ENCODE peak calls at places on chromosomes 11 and 22, in eight cellular contexts. Q, V, D, T, X, U, N and Y are unnamed samples.

GRCh38 chr11:72364754-72365153 is 69.6 kb downstream of the CLPB start:
- DNase-seq in Q (no peak), X (no peak), U (no peak), V (no peak), T (no peak), D (no peak), N (no peak), Y (no peak)

GRCh38 chr11:490186-490929 is 16.7 kb downstream of the RNH1 start:
- DNase-seq in V (no peak), X (no peak), N (no peak), D (no peak), T (no peak), U (no peak), Q (no peak), Y (no peak)

GRCh38 chr11:134949121-134949591 is 537.1 kb upstream of the B3GAT1 start:
- DNase-seq in Q (no peak), U (no peak), D (no peak), X (peak), T (no peak), N (no peak), V (peak), Y (peak)

GRCh38 chr22:45878051-45878764 is 98.8 kb downstream of the WNT7B start:
- DNase-seq in D (no peak), U (no peak), T (peak), Q (no peak), N (no peak), V (no peak), X (no peak), Y (no peak)

GRCh38 chr11:72812968-72813739 is 1.1 kb upstream of the ATG16L2 start:
- DNase-seq in V (peak), T (no peak), U (peak), N (peak), Q (no peak), X (no peak), D (no peak), Y (peak)

GRCh38 chr22:44965171-44965570 is 44.6 kb downstream of the PHF21B start:
- DNase-seq in T (no peak), N (no peak), D (no peak), U (no peak), X (no peak), Q (no peak), V (no peak), Y (no peak)

GRCh38 chr11:67252831-67253239 is 13.4 kb upstream of the GRK2 start:
- DNase-seq in D (peak), T (no peak), N (peak), V (peak), X (no peak), U (no peak), Q (no peak), Y (no peak)

GRCh38 chr11:117808768-117809167 is 11.8 kb upstream of the DSCAML1 start:
- DNase-seq in Q (no peak), V (no peak), D (no peak), X (no peak), N (peak), U (no peak), T (no peak), Y (no peak)

GRCh38 chr11:96254854-96255253 is 88.1 kb downstream of the MAML2 start:
- DNase-seq in Q (no peak), U (no peak), N (no peak), V (no peak), T (no peak), D (no peak), X (no peak), Y (no peak)

GRCh38 chr11:118908931-118909618 is 16.7 kb downstream of the BCL9L start:
- DNase-seq in N (peak), U (no peak), X (no peak), V (peak), T (peak), Q (no peak), D (no peak), Y (peak)

GRCh38 chr11:76700177-76701100 is 29.9 kb upstream of the LRRC32 start:
- DNase-seq in V (peak), T (no peak), U (no peak), Q (no peak), D (no peak), X (peak), N (peak), Y (peak)

GRCh38 chr11:126162286-126163030 is 49.0 kb downstream of the RPUSD4 start:
- DNase-seq in N (no peak), X (no peak), V (no peak), Q (no peak), U (no peak), T (no peak), D (no peak), Y (no peak)

GRCh38 chr22:46002757-46003270 is 25.9 kb upstream of the WNT7B start:
- DNase-seq in U (no peak), T (peak), Q (no peak), N (no peak), X (no peak), D (no peak), V (peak), Y (peak)

GRCh38 chr11:122487669-122488068 is 167.9 kb upstream of the UBASH3B start:
- DNase-seq in D (no peak), Q (no peak), N (no peak), U (no peak), T (no peak), V (no peak), X (no peak), Y (no peak)

GRCh38 chr11:43790444-43790794 is 90.2 kb upstream of the ALKBH3 start:
- DNase-seq in X (no peak), T (no peak), Q (no peak), D (no peak), N (no peak), V (no peak), U (no peak), Y (no peak)

GRCh38 chr22:46175631-46176030 is 25.3 kb downstream of the PPARA start:
- DNase-seq in T (no peak), V (peak), N (no peak), X (no peak), D (no peak), U (no peak), Q (no peak), Y (peak)